ENCODE peak calls at places on chromosomes 11 and 22, in ten cellular contexts. V is fibroblast of lung, A is neural progenitor cell, Z is hepatocyte, Q is stomach, Y is IMR-90, J is ovary, O is mesenchymal stem cell, X is cardiac muscle cell, H is GM23338. L is an unnamed sample.

GRCh38 chr11:457071-457760 is 7.1 kb downstream of the PTDSS2 start:
- DNase-seq in Y (no peak), X (no peak), V (no peak), J (no peak), O (no peak), Q (no peak), Z (no peak), H (no peak), A (no peak), L (peak; percentile 22)

GRCh38 chr11:34653851-34654490 is 33.1 kb downstream of the EHF start:
- DNase-seq in A (peak; percentile 11), H (no peak), Y (peak; percentile 99), O (peak; percentile 95), Z (peak; percentile 84), Q (peak; percentile 76), V (peak; percentile 98), X (no peak), J (no peak), L (no peak)

GRCh38 chr11:134392953-134393615 is 19.0 kb downstream of the B3GAT1 start:
- DNase-seq in Y (no peak), O (no peak), J (no peak), H (no peak), Q (no peak), X (no peak), Z (no peak), V (no peak), A (no peak), L (no peak)

GRCh38 chr22:18965526-18966421 is 29.7 kb upstream of the PRODH start:
- DNase-seq in X (no peak), J (no peak), Q (no peak), Z (no peak), O (no peak), V (no peak), Y (no peak), A (no peak), H (no peak), L (no peak)

GRCh38 chr22:49192180-49192856 is 635.4 kb downstream of the BRD1 start:
- DNase-seq in A (no peak), Y (no peak), Z (no peak), O (no peak), X (no peak), H (peak; percentile 0), J (no peak), Q (no peak), V (no peak), L (no peak)

GRCh38 chr11:116030697-116031331 is 526.6 kb upstream of the CADM1 start:
- DNase-seq in A (no peak), O (no peak), J (no peak), H (no peak), Q (no peak), Y (no peak), Z (no peak), V (no peak), X (no peak), L (no peak)

GRCh38 chr11:124622531-124623451 is at the start of gene TBRG1:
- DNase-seq in Y (peak; percentile 91), H (peak; percentile 92), O (peak; percentile 96), Q (peak; percentile 86), X (peak; percentile 94), V (peak; percentile 90), A (peak; percentile 92), J (peak; percentile 87), Z (peak; percentile 92), L (peak; percentile 82)

GRCh38 chr11:117950320-117950719 is 21.1 kb upstream of the TMPRSS13 start:
- DNase-seq in X (peak; percentile 27), J (no peak), Q (no peak), O (no peak), A (no peak), Y (no peak), V (no peak), H (no peak), Z (no peak), L (peak; percentile 81)

GRCh38 chr11:134045799-134046635 is 22.9 kb upstream of the JAM3 start:
- DNase-seq in V (no peak), A (peak; percentile 61), Z (peak; percentile 50), O (peak; percentile 21), Q (no peak), Y (no peak), H (peak; percentile 68), X (peak; percentile 64), J (no peak), L (no peak)

GRCh38 chr11:103035216-103035615 is 56.7 kb downstream of the DCUN1D5 start:
- DNase-seq in V (no peak), J (no peak), Z (no peak), A (no peak), H (no peak), O (no peak), Y (no peak), X (no peak), Q (no peak), L (no peak)

GRCh38 chr11:79412761-79413160 is 28.1 kb downstream of the TENM4 start:
- DNase-seq in A (no peak), H (no peak), O (no peak), Y (peak; percentile 18), Q (no peak), J (no peak), X (no peak), Z (no peak), V (no peak), L (no peak)

GRCh38 chr22:50010676-50011446 is 1.7 kb downstream of the IL17REL start:
- DNase-seq in Y (no peak), Z (peak; percentile 10), Q (no peak), H (no peak), V (no peak), X (no peak), O (no peak), J (no peak), A (no peak), L (peak; percentile 64)

DNA sequence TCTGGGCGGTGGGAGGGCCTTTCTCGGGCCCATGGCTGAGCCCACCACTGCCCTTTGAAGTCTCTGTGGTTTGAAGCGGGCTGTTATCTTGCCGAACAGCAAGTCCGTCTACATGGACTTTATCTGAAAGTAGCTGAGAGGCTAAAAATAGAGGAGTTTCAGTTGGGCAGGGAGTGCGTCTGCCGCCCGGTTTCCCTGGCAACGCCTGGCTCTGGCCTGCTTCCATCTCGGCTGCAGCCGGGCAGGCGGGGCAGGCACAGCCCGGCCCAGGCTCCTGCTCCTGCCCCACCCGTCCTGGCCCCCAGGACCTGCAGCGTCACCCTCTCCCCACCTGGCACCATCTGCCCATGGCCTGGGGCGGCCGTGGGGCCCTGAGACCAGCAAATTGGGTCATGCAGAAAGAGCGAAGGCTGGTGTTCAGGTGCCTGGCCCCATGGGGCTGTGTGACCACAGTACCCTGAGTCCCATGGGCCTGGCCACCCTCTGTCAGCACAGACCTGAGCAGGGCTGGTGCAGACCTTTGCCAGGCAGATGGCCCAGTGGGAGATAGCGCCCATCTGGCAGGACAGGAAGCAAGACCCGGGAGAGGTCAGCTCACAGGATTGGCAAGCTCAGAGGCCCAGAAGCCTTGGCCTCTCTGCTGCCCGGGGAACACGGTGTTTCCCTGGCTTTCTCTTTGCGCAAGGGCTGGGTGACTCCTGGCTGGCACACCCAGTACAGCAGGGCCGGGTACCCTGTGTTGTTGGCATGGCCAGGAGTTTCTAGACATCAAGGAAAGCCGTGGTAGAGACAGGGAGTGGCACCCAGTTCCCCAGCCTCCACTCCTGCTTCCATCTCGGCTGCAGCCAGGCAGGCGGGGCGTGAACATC is 79.1 kb upstream of the KCNQ1OT1 start:
- DNase-seq in V (peak; percentile 81), X (peak; percentile 95), A (no peak), O (peak; percentile 85), J (peak; percentile 80), Y (peak; percentile 63), Z (peak; percentile 92), Q (peak; percentile 93), H (no peak), L (no peak)
- H3K4me1 ChIP-seq in V (peaks cover 8% of the 10 kb centered on the region), X (peaks cover 47% of the 10 kb centered on the region), A (peaks cover 4% of the 10 kb centered on the region), O (peaks cover 26% of the 10 kb centered on the region), J (peaks cover 44% of the 10 kb centered on the region), Y (peaks cover 22% of the 10 kb centered on the region), Z (peaks cover 48% of the 10 kb centered on the region), Q (peaks cover 70% of the 10 kb centered on the region), H (peaks cover 13% of the 10 kb centered on the region), L (peaks cover 12% of the 10 kb centered on the region)

GRCh38 chr22:24367841-24368240 is 59.6 kb upstream of the ADORA2A start:
- DNase-seq in J (no peak), A (no peak), O (no peak), Z (no peak), V (peak; percentile 33), H (no peak), Y (peak; percentile 42), Q (no peak), X (no peak), L (no peak)
- H3K36me3 ChIP-seq in J (peaks cover 2% of the 10 kb centered on the region), A (peaks cover 28% of the 10 kb centered on the region), O (peaks cover 17% of the 10 kb centered on the region), Z (peaks cover 12% of the 10 kb centered on the region), V (peaks cover 6% of the 10 kb centered on the region), H (peaks cover 55% of the 10 kb centered on the region), Y (peaks cover 36% of the 10 kb centered on the region), Q (peaks cover 99% of the 10 kb centered on the region), X (peaks cover 74% of the 10 kb centered on the region), L (peaks cover 28% of the 10 kb centered on the region)

DNA sequence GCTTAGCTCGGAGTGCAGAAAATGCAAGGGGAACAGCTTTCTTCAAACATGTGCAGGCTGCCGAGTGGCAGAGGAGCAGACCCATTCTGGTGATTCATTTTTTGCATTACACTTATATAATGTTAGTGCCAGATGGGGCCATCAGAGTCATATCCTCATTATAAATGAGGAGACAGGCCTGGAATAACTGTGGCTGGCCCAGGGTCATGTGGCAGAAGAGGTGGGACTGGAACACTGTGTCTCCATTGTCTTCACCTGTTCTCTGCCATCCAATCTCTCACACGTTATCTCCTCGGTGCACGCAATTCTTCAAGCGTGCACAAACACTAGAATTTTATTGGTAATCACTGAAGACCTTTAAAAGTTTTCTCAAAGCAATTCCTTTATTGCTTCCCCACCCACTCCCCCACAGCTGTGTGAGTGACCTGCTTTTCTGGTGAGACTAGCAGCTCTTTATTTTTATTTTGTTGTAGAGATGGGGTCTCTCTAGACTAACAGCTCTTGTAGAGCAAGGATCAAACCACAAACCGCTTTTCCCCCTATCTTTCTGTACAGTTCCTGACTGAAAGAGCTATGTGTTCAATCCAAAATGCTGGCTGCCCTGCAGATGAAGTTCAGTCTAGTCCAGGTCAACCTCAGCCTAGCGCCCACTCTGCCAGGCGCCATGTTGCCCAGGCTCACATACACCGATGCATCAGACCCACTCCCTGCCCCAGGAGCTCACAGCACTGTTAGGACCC is 75.3 kb downstream of the ST3GAL4 start:
- DNase-seq in O (no peak), Q (no peak), A (no peak), X (no peak), Z (no peak), H (no peak), V (no peak), Y (peak; percentile 6), J (no peak), L (no peak)
- H3K27ac ChIP-seq in O (no peak overlapping the region), Q (peak overlapping the region; percentile 67), A (no peak overlapping the region), X (no peak overlapping the region), Z (peak overlapping the region; percentile 66), H (no peak overlapping the region), V (peak overlapping the region; percentile 72), Y (no peak overlapping the region), J (no peak overlapping the region), L (no peak overlapping the region)

DNA sequence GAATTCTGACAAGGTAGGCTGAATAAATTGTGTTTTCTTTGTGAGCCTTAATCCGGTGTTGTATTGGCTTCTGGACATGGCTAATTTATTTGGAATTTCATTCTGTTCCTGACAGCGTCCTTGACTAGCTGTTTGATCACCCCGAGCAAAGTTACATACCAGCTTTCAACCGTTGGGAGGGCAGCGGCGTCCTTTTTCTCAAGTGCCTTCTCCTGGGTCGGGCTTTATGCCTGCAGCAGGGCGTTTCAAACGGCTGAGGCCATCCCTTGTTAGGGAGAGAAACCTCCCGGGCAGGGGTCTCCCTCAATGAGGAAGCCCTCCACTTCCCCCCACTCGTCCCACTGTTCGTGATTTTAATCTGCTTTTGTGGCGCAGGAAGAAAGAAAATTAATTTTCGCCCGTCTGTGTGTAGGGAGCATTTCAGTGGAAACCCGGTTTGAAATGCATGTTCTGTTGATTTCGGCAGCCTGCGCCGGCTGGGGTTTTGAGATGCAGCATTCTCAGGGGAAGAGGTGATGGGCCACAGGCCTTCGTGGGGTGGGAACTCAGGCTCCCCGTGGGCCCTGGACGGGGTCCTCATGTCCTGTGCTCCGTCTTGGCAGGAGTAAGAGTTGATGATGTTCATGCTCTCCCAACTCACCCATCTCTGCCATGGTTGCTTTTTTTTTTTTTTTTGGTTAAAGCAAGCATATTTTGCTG is 2.8 kb upstream of the SMIM38 start:
- DNase-seq in O (no peak), H (peak; percentile 31), Y (no peak), X (peak; percentile 48), V (no peak), A (peak; percentile 42), Z (no peak), Q (no peak), J (no peak), L (no peak)
- H3K4me1 ChIP-seq in O (no peaks in the 10 kb centered on the region), H (peaks cover 17% of the 10 kb centered on the region), Y (peaks cover 20% of the 10 kb centered on the region), X (peaks cover 14% of the 10 kb centered on the region), V (no peaks in the 10 kb centered on the region), A (peaks cover 43% of the 10 kb centered on the region), Z (peaks cover 12% of the 10 kb centered on the region), Q (peaks cover 18% of the 10 kb centered on the region), J (peaks cover 2% of the 10 kb centered on the region), L (no peaks in the 10 kb centered on the region)